ENCODE peak calls at places on chromosomes 6 and 20, in eight cellular contexts. One of them, this sample, is unnamed.

GRCh38 chr20:46894971-46895905 is 595 bp downstream of the EYA2 start:
- DNase-seq in fibroblast of lung: peak
- DNase-seq in lower lobe of right lung: no peak
- DNase-seq in tibial nerve: no peak
- DNase-seq in cardiac muscle cell: peak
- DNase-seq in RWPE2: no peak
- DNase-seq in transverse colon: peak
- DNase-seq in H9: peak
- DNase-seq in this sample: no peak

GRCh38 chr20:55116598-55116997 is 641.2 kb downstream of the DOK5 start:
- DNase-seq in RWPE2: no peak
- DNase-seq in H9: no peak
- DNase-seq in cardiac muscle cell: no peak
- DNase-seq in transverse colon: no peak
- DNase-seq in tibial nerve: no peak
- DNase-seq in fibroblast of lung: no peak
- DNase-seq in lower lobe of right lung: no peak
- DNase-seq in this sample: no peak

GRCh38 chr6:42969934-42970333 is 9.0 kb downstream of the PEX6 start:
- DNase-seq in fibroblast of lung: no peak
- DNase-seq in lower lobe of right lung: no peak
- DNase-seq in cardiac muscle cell: no peak
- DNase-seq in tibial nerve: no peak
- DNase-seq in RWPE2: no peak
- DNase-seq in H9: no peak
- DNase-seq in transverse colon: no peak
- DNase-seq in this sample: no peak

GRCh38 chr6:90131614-90132423 is 164.8 kb downstream of the BACH2 start:
- DNase-seq in transverse colon: no peak
- DNase-seq in tibial nerve: no peak
- DNase-seq in lower lobe of right lung: no peak
- DNase-seq in RWPE2: no peak
- DNase-seq in fibroblast of lung: peak
- DNase-seq in H9: no peak
- DNase-seq in cardiac muscle cell: peak
- DNase-seq in this sample: peak

GRCh38 chr6:170200458-170200891 is 90.4 kb downstream of the DLL1 start:
- DNase-seq in fibroblast of lung: peak
- DNase-seq in H9: no peak
- DNase-seq in transverse colon: no peak
- DNase-seq in tibial nerve: no peak
- DNase-seq in lower lobe of right lung: no peak
- DNase-seq in cardiac muscle cell: peak
- DNase-seq in RWPE2: no peak
- DNase-seq in this sample: no peak

GRCh38 chr6:46501136-46502089 is 10.2 kb upstream of the RCAN2 start:
- DNase-seq in cardiac muscle cell: no peak
- DNase-seq in tibial nerve: no peak
- DNase-seq in RWPE2: no peak
- DNase-seq in transverse colon: no peak
- DNase-seq in lower lobe of right lung: no peak
- DNase-seq in H9: no peak
- DNase-seq in fibroblast of lung: peak
- DNase-seq in this sample: no peak

GRCh38 chr6:3287976-3288707 is 29.4 kb downstream of the PSMG4 start:
- DNase-seq in transverse colon: peak
- DNase-seq in cardiac muscle cell: no peak
- DNase-seq in fibroblast of lung: no peak
- DNase-seq in H9: no peak
- DNase-seq in lower lobe of right lung: no peak
- DNase-seq in RWPE2: peak
- DNase-seq in tibial nerve: no peak
- DNase-seq in this sample: no peak

GRCh38 chr6:152605342-152605741 is 31.8 kb downstream of the SYNE1 start:
- DNase-seq in fibroblast of lung: no peak
- DNase-seq in lower lobe of right lung: no peak
- DNase-seq in H9: no peak
- DNase-seq in RWPE2: no peak
- DNase-seq in transverse colon: no peak
- DNase-seq in cardiac muscle cell: peak
- DNase-seq in tibial nerve: no peak
- DNase-seq in this sample: no peak

GRCh38 chr6:23003671-23004598 is 434.6 kb downstream of the HDGFL1 start:
- DNase-seq in cardiac muscle cell: peak
- DNase-seq in RWPE2: no peak
- DNase-seq in fibroblast of lung: peak
- DNase-seq in lower lobe of right lung: no peak
- DNase-seq in H9: no peak
- DNase-seq in tibial nerve: no peak
- DNase-seq in transverse colon: no peak
- DNase-seq in this sample: no peak

GRCh38 chr6:105174512-105174911 is 5.3 kb downstream of the POPDC3 start:
- DNase-seq in lower lobe of right lung: no peak
- DNase-seq in H9: no peak
- DNase-seq in fibroblast of lung: peak
- DNase-seq in RWPE2: no peak
- DNase-seq in transverse colon: no peak
- DNase-seq in cardiac muscle cell: no peak
- DNase-seq in tibial nerve: no peak
- DNase-seq in this sample: no peak

GRCh38 chr20:60589624-60590023 is 631.4 kb downstream of the CDH26 start:
- DNase-seq in tibial nerve: no peak
- DNase-seq in fibroblast of lung: peak
- DNase-seq in lower lobe of right lung: no peak
- DNase-seq in cardiac muscle cell: no peak
- DNase-seq in transverse colon: no peak
- DNase-seq in H9: peak
- DNase-seq in RWPE2: no peak
- DNase-seq in this sample: no peak

GRCh38 chr20:2480381-2480780 is 9.8 kb upstream of the SNRPB start:
- DNase-seq in fibroblast of lung: no peak
- DNase-seq in RWPE2: no peak
- DNase-seq in H9: no peak
- DNase-seq in cardiac muscle cell: no peak
- DNase-seq in lower lobe of right lung: no peak
- DNase-seq in transverse colon: no peak
- DNase-seq in tibial nerve: no peak
- DNase-seq in this sample: no peak

GRCh38 chr6:109263873-109264700 is 118.2 kb downstream of the CD164 start:
- DNase-seq in lower lobe of right lung: no peak
- DNase-seq in tibial nerve: no peak
- DNase-seq in fibroblast of lung: no peak
- DNase-seq in transverse colon: no peak
- DNase-seq in H9: no peak
- DNase-seq in RWPE2: no peak
- DNase-seq in cardiac muscle cell: no peak
- DNase-seq in this sample: no peak

GRCh38 chr20:63698739-63699465 is 2.5 kb downstream of the TNFRSF6B start:
- DNase-seq in transverse colon: peak
- DNase-seq in fibroblast of lung: peak
- DNase-seq in RWPE2: peak
- DNase-seq in tibial nerve: no peak
- DNase-seq in cardiac muscle cell: peak
- DNase-seq in lower lobe of right lung: peak
- DNase-seq in H9: peak
- DNase-seq in this sample: no peak

GRCh38 chr6:118810420-118811027 is 83.4 kb upstream of the ASF1A start:
- DNase-seq in fibroblast of lung: no peak
- DNase-seq in tibial nerve: no peak
- DNase-seq in RWPE2: no peak
- DNase-seq in transverse colon: peak
- DNase-seq in H9: no peak
- DNase-seq in cardiac muscle cell: no peak
- DNase-seq in lower lobe of right lung: peak
- DNase-seq in this sample: no peak

DNA sequence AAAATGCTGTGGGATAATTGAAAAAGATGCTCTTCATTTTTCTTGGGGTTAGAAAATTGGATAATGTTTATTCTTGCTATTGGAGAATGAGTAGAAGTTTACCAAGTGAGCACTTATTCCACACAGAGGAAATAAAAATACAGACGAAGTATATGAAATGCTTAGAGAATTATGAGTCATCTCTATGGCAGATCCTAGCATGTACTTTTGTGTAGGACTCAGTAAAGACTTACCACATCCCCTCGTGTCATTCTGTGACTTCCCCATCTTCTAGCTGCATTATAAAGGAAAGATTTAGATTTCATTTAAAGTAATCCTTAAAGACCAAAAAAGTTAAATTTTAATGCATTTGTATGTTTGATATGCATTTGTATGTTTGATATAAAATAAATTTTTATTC is 685.6 kb downstream of the TBC1D32 start:
- DNase-seq in cardiac muscle cell: no peak
- DNase-seq in transverse colon: no peak
- DNase-seq in RWPE2: no peak
- DNase-seq in H9: no peak
- DNase-seq in fibroblast of lung: no peak
- DNase-seq in lower lobe of right lung: no peak
- DNase-seq in tibial nerve: no peak
- DNase-seq in this sample: no peak
- H3K27ac ChIP-seq in cardiac muscle cell: no peak
- H3K27ac ChIP-seq in transverse colon: no peak
- H3K27ac ChIP-seq in RWPE2: no peak
- H3K27ac ChIP-seq in H9: no peak
- H3K27ac ChIP-seq in fibroblast of lung: no peak
- H3K27ac ChIP-seq in lower lobe of right lung: no peak
- H3K27ac ChIP-seq in tibial nerve: no peak
- H3K27ac ChIP-seq in this sample: no peak

DNA sequence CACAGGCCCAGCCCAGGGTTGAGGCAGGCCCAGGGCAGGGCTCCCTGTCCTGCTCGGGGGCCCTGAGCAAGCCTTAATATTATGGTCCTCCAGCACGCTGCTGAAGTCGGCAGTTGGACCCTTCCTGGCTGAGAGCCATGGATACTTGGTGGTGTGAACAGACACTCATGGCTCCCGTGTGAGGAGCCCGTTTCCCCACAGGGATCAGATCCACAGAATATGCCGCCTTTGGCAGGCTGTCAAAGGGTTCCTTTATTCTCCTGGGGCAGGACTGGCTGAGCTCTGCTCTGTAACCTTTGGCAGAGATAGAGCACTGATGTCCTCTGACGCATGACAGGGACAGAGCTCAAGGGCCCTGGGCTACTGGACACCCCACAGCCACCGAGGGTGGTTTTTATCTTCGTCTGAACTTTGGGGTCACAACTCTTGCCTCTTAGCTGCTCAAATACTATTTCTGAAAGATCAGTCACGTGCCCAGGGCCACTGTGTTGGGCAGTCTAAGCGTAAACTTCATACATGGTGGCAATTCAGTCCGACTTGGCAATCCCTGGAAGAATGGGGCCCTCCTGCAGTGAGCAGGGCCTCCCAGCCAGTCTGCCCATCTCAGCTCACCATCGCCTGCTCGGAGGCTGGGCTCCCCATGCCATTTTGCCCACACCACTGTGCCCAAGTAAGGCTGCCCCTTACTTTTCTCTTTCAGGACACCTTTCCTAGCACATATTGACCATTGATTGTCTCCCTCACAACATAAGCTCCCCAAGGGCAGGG is 49.1 kb downstream of the TTI1 start:
- DNase-seq in lower lobe of right lung: no peak
- DNase-seq in fibroblast of lung: no peak
- DNase-seq in H9: no peak
- DNase-seq in tibial nerve: no peak
- DNase-seq in cardiac muscle cell: no peak
- DNase-seq in RWPE2: no peak
- DNase-seq in transverse colon: no peak
- DNase-seq in this sample: no peak
- H3K27ac ChIP-seq in lower lobe of right lung: no peak
- H3K27ac ChIP-seq in fibroblast of lung: no peak
- H3K27ac ChIP-seq in H9: no peak
- H3K27ac ChIP-seq in tibial nerve: no peak
- H3K27ac ChIP-seq in cardiac muscle cell: peak
- H3K27ac ChIP-seq in RWPE2: no peak
- H3K27ac ChIP-seq in transverse colon: no peak
- H3K27ac ChIP-seq in this sample: no peak

DNA sequence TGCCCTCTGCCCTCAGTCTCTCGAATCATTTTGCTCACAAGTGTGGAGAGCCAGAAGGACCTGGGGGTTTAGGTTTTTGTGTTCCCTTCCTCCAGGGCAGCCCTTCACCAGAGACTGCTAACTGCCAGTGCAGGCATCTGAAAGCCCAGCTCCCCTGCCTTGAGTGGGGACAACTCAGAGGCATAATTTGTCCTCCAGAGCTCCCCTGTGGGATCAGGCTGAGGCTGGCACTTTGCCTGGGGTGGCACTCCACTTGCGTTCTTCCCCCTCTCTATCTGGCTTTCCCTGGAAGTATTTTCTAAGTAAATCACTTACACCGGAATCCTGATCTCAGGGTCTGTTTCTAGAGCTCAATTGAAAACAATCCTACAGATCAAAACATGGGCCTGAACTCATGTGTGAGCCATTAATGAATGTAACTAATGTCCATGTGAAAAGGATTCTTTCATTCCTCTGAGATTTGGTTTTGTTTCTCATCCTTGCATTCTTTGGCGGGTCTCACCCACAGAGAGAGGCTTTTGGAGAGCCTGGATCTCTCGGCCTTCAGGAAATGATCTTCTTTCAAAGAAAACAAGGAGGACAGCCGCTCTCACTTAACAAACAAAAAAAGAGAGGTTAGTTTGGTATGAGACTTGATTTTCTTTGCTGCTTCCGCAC is 125.7 kb upstream of the RIPOR2 start:
- DNase-seq in H9: no peak
- DNase-seq in transverse colon: no peak
- DNase-seq in cardiac muscle cell: no peak
- DNase-seq in fibroblast of lung: no peak
- DNase-seq in RWPE2: no peak
- DNase-seq in tibial nerve: no peak
- DNase-seq in lower lobe of right lung: no peak
- DNase-seq in this sample: no peak
- H3K27ac ChIP-seq in H9: peak
- H3K27ac ChIP-seq in transverse colon: no peak
- H3K27ac ChIP-seq in cardiac muscle cell: no peak
- H3K27ac ChIP-seq in fibroblast of lung: no peak
- H3K27ac ChIP-seq in RWPE2: no peak
- H3K27ac ChIP-seq in tibial nerve: no peak
- H3K27ac ChIP-seq in lower lobe of right lung: no peak
- H3K27ac ChIP-seq in this sample: no peak

GRCh38 chr6:30571085-30572077 is at the start of gene ABCF1:
- DNase-seq in transverse colon: peak
- DNase-seq in tibial nerve: peak
- DNase-seq in lower lobe of right lung: peak
- DNase-seq in cardiac muscle cell: peak
- DNase-seq in fibroblast of lung: peak
- DNase-seq in RWPE2: peak
- DNase-seq in H9: peak
- DNase-seq in this sample: peak

GRCh38 chr6:30572078-30572605 is 900 bp downstream of the ABCF1 start:
- DNase-seq in RWPE2: no peak
- DNase-seq in cardiac muscle cell: no peak
- DNase-seq in tibial nerve: no peak
- DNase-seq in H9: no peak
- DNase-seq in transverse colon: no peak
- DNase-seq in lower lobe of right lung: no peak
- DNase-seq in fibroblast of lung: no peak
- DNase-seq in this sample: no peak

GRCh38 chr6:30570760-30571084 is 520 bp upstream of the ABCF1 start:
- DNase-seq in tibial nerve: no peak
- DNase-seq in RWPE2: no peak
- DNase-seq in cardiac muscle cell: no peak
- DNase-seq in transverse colon: no peak
- DNase-seq in fibroblast of lung: no peak
- DNase-seq in lower lobe of right lung: no peak
- DNase-seq in H9: peak
- DNase-seq in this sample: no peak

GRCh38 chr6:30568245-30568644 is 3.0 kb upstream of the ABCF1 start:
- DNase-seq in RWPE2: no peak
- DNase-seq in lower lobe of right lung: no peak
- DNase-seq in tibial nerve: no peak
- DNase-seq in fibroblast of lung: no peak
- DNase-seq in cardiac muscle cell: no peak
- DNase-seq in H9: no peak
- DNase-seq in transverse colon: no peak
- DNase-seq in this sample: no peak

GRCh38 chr6:30570263-30570662 is 979 bp upstream of the ABCF1 start:
- DNase-seq in cardiac muscle cell: no peak
- DNase-seq in fibroblast of lung: no peak
- DNase-seq in lower lobe of right lung: no peak
- DNase-seq in H9: no peak
- DNase-seq in RWPE2: no peak
- DNase-seq in tibial nerve: no peak
- DNase-seq in transverse colon: no peak
- DNase-seq in this sample: no peak
- H3K27ac ChIP-seq in cardiac muscle cell: no peak
- H3K27ac ChIP-seq in fibroblast of lung: peak
- H3K27ac ChIP-seq in lower lobe of right lung: peak
- H3K27ac ChIP-seq in H9: no peak
- H3K27ac ChIP-seq in RWPE2: no peak
- H3K27ac ChIP-seq in tibial nerve: peak
- H3K27ac ChIP-seq in transverse colon: peak
- H3K27ac ChIP-seq in this sample: no peak